ENCODE peak calls at places on chromosomes 4 and X, in seven cellular contexts. M, E, N, Q, U, W and S are unnamed samples. For H3K4me1 and H3K27me3, the result is how much of the 10 kb centered on the place peaks cover.

GRCh38 chr4:187603093-187603395 is 392.5 kb upstream of the ZFP42 start:
- DNase-seq in N (peak), W (no peak), M (no peak), Q (no peak), E (no peak), U (no peak), S (no peak)

GRCh38 chr4:148044889-148045352 is 313.0 kb downstream of the ARHGAP10 start:
- DNase-seq in N (no peak), Q (no peak), M (no peak), E (no peak), W (no peak), U (no peak), S (no peak)

GRCh38 chr4:38523524-38524448 is 140.2 kb upstream of the KLF3 start:
- DNase-seq in E (no peak), U (no peak), W (no peak), Q (peak), N (no peak), M (no peak), S (no peak)

GRCh38 chr4:165666836-165667235 is 206.2 kb upstream of the TLL1 start:
- DNase-seq in N (no peak), E (no peak), M (no peak), Q (no peak), W (no peak), U (no peak), S (no peak)

GRCh38 chrX:30821116-30821515 is 67.9 kb downstream of the TAB3 start:
- DNase-seq in W (no peak), M (no peak), N (peak), Q (peak), U (no peak), E (no peak), S (peak)

GRCh38 chr4:36235306-36235705 is 9.0 kb downstream of the ARAP2 start:
- DNase-seq in Q (no peak), M (no peak), U (no peak), E (no peak), N (no peak), W (no peak), S (peak)

GRCh38 chr4:1164956-1165545 is 7.3 kb downstream of the SPON2 start:
- DNase-seq in Q (no peak), W (no peak), U (no peak), M (no peak), E (no peak), N (no peak), S (no peak)

GRCh38 chrX:134737061-134737460 is 78.8 kb upstream of the PLAC1 start:
- DNase-seq in W (no peak), E (no peak), Q (no peak), N (peak), U (no peak), M (no peak), S (peak)

GRCh38 chr4:140943486-140943885 is 187.3 kb upstream of the TBC1D9 start:
- DNase-seq in E (no peak), M (no peak), W (no peak), Q (no peak), U (no peak), N (peak), S (no peak)

GRCh38 chr4:124530464-124531077 is 182.0 kb downstream of the ANKRD50 start:
- DNase-seq in U (no peak), E (no peak), M (no peak), N (peak), Q (no peak), W (no peak), S (peak)

GRCh38 chr4:183424109-183424751 is 20.2 kb upstream of the CDKN2AIP start:
- DNase-seq in U (no peak), Q (no peak), E (no peak), N (no peak), M (no peak), W (no peak), S (no peak)

GRCh38 chrX:55057691-55058249 is 17.1 kb upstream of the PAGE2B start:
- DNase-seq in W (peak), Q (peak), U (peak), E (peak), M (no peak), N (peak), S (peak)

GRCh38 chr4:122842392-122842791 is 15.8 kb downstream of the FGF2 start:
- DNase-seq in W (no peak), U (no peak), Q (no peak), E (no peak), N (no peak), M (no peak), S (no peak)

GRCh38 chr4:122845066-122845465 is 18.4 kb downstream of the FGF2 start:
- DNase-seq in E (no peak), W (no peak), N (no peak), M (no peak), Q (no peak), U (no peak), S (no peak)

GRCh38 chr4:122847931-122848330 is 21.3 kb downstream of the FGF2 start:
- DNase-seq in U (no peak), N (peak), Q (no peak), E (no peak), M (no peak), W (no peak), S (no peak)

GRCh38 chr4:122845760-122846159 is 19.1 kb downstream of the FGF2 start:
- DNase-seq in U (no peak), E (no peak), Q (no peak), M (no peak), N (no peak), W (no peak), S (no peak)

GRCh38 chr4:122842984-122843531 is 16.4 kb downstream of the FGF2 start:
- DNase-seq in W (no peak), E (peak), U (no peak), N (peak), M (no peak), Q (no peak), S (no peak)
- H3K4me3 ChIP-seq in W (no peak), E (no peak), U (no peak), N (peak), M (no peak), Q (no peak), S (no peak)

DNA sequence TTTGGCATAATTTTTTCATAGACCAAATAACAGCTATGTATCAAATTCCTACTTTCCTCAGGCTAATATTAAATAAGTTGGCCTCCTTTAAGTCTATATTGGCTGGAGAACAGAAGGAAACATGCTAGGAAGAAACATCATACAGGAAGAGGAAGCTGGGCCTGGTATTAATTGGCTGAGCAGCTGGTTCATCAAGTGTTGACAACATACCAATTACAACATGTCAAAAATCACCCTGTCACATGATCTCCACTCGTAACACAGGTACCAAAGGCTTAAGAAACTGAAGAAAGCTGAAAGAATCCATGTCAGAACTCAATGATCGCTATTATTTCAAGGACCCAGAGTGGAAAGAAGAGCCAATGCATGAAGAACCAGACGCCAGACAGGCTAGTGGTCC is 10.5 kb downstream of the WDFY3 start:
- DNase-seq in U (no peak), Q (no peak), N (no peak), M (no peak), E (no peak), W (no peak), S (no peak)
- H3K4me1 ChIP-seq in U (under half), Q (under half), N (under half), M (under half), E (under half), W (under half), S (under half)

GRCh38 chrX:140510895-140511295 is 6.0 kb upstream of the SOX3 start:
- DNase-seq in M (no peak), Q (no peak), E (peak), U (no peak), W (no peak), N (no peak), S (no peak)
- H3K27me3 ChIP-seq in M (under half), Q (under half), E (half or more), U (under half), W (under half), N (under half), S (under half)

GRCh38 chr4:3464911-3465697 is 2.0 kb downstream of the DOK7 start:
- DNase-seq in Q (no peak), M (no peak), E (no peak), N (no peak), U (no peak), W (no peak), S (no peak)
- H3K4me3 ChIP-seq in Q (no peak), M (no peak), E (no peak), N (no peak), U (no peak), W (no peak), S (no peak)

GRCh38 chrX:65596270-65596669 is 61.7 kb upstream of the LAS1L start:
- DNase-seq in W (peak), E (no peak), U (no peak), Q (peak), N (peak), M (no peak), S (peak)
- H3K4me1 ChIP-seq in W (half or more), E (under half), U (under half), Q (under half), N (under half), M (under half), S (under half)

GRCh38 chr4:80264352-80264647 is 2.2 kb upstream of the FGF5 start:
- DNase-seq in Q (no peak), M (no peak), E (peak), W (no peak), U (no peak), N (no peak), S (no peak)
- H3K27me3 ChIP-seq in Q (under half), M (under half), E (half or more), W (under half), U (under half), N (under half), S (under half)

GRCh38 chr4:8157496-8157895 is 1.1 kb downstream of the ABLIM2 start:
- DNase-seq in W (no peak), M (peak), N (no peak), U (no peak), Q (no peak), E (peak), S (no peak)
- H3K4me3 ChIP-seq in W (no peak), M (no peak), N (no peak), U (peak), Q (no peak), E (peak), S (peak)

DNA sequence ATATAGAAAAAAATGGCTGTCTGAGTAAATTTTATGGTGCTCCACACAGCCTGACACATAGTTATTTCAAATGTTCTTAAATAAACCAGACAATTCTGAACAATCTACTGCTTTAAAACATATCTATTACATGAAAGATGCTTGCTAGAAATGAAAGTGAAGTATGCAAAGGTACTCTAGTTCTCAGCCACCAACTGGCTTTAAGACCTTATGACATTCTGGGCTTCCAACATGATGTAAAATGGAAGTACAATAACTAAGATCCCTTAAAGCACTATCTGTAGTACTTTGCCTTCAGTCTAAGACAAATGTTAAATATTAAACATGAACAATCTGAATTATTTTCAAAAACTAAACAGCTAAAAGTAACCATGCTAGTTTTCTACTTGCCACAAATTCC is 17.3 kb downstream of the HUWE1 start:
- DNase-seq in E (no peak), U (no peak), M (no peak), W (no peak), N (no peak), Q (no peak), S (no peak)
- H3K4me1 ChIP-seq in E (under half), U (under half), M (under half), W (under half), N (under half), Q (under half), S (under half)

DNA sequence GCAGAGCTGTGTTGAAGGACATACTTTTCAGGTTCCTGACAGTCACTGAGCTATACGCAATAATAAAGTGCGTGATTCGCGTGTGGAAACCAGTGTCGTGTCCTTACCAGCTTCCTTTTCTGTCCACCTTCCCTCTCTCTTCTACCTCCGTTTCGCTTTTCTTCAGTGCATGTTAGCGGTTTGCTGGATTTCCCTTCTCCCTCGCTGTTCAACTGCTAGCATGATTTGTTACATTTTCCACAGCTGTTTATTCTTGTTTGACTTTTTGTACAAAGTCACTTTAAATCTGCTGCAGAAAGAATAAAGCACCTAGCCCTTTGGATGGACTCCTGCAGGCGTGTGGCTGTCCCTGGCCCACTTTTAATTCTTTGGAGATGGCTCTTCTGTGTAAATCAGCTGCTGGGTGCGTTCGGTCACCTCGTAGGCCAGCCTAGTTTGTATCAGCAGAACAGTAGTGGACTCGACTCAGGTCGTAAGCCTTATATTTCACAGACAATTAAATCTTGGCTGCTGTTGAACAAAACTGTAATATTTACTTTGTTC is 8.9 kb upstream of the HAND2 start:
- DNase-seq in E (no peak), M (no peak), U (no peak), N (peak), W (no peak), Q (no peak), S (no peak)
- H3K27me3 ChIP-seq in E (half or more), M (under half), U (under half), N (under half), W (half or more), Q (under half), S (under half)

GRCh38 chr4:78210694-78211093 is 153.6 kb downstream of the FRAS1 start:
- DNase-seq in W (no peak), M (no peak), N (no peak), U (no peak), Q (no peak), E (no peak), S (peak)

GRCh38 chr4:78204176-78204575 is 147.1 kb downstream of the FRAS1 start:
- DNase-seq in N (no peak), E (no peak), M (no peak), U (no peak), Q (no peak), W (no peak), S (no peak)

GRCh38 chr4:78207951-78208350 is 150.8 kb downstream of the FRAS1 start:
- DNase-seq in N (no peak), W (no peak), Q (no peak), U (no peak), M (no peak), E (no peak), S (no peak)

GRCh38 chr4:78200949-78201348 is 143.8 kb downstream of the FRAS1 start:
- DNase-seq in W (no peak), E (no peak), Q (no peak), M (no peak), N (no peak), U (no peak), S (no peak)

DNA sequence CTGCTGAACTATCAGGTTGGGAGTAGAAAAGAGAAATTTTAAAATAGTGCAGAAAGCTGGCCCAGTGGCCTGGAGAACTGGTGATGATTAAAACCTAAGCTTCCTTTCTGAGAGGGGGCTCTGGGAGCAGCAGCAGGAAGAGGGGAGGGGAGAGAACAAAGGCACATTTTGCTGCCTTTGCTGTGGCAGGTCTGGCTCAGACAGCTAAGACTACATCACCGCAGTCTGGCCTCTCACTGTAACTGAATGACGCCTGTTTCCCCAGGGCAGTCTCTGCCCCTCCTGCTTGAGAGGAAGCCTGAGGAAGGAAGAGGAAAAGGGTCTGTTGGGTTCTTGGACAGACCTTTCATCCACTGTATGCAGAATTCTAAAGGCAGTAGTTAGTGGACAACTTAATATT is 148.5 kb downstream of the FRAS1 start:
- DNase-seq in W (no peak), M (no peak), U (no peak), E (peak), Q (no peak), N (no peak), S (no peak)
- H3K4me3 ChIP-seq in W (no peak), M (no peak), U (no peak), E (no peak), Q (no peak), N (no peak), S (no peak)